ENCODE peak calls at places on chromosomes 2 and 18, in five cellular contexts. Z is sigmoid colon, I is heart left ventricle, W is suprapubic skin, Y is HepG2. T is an unnamed sample.

GRCh38 chr18:63586431-63586830 is 712 bp upstream of the SERPINB13 start:
- DNase-seq in Z (no peak), I (no peak), W (no peak), Y (no peak), T (no peak)

GRCh38 chr2:207505180-207505579 is 24.6 kb upstream of the CREB1 start:
- DNase-seq in Z (no peak), I (no peak), W (no peak), Y (no peak), T (no peak)

GRCh38 chr2:195612515-195613495 is 44.2 kb upstream of the SLC39A10 start:
- DNase-seq in Z (no peak), I (no peak), W (no peak), Y (peak; percentile 57), T (no peak)

GRCh38 chr2:189163889-189164288 is 15.7 kb downstream of the COL5A2 start:
- DNase-seq in Z (no peak), I (no peak), W (no peak), Y (no peak), T (no peak)

GRCh38 chr2:169118060-169118459 is 48.7 kb downstream of the DHRS9 start:
- DNase-seq in Z (no peak), I (no peak), W (no peak), Y (no peak), T (no peak)

GRCh38 chr2:111900859-111901258 is 2.5 kb downstream of the MERTK start:
- DNase-seq in Z (no peak), I (no peak), W (no peak), Y (peak; percentile 58), T (peak; percentile 36)

GRCh38 chr2:179686718-179687342 is 174.6 kb downstream of the ZNF385B start:
- DNase-seq in Z (no peak), I (no peak), W (no peak), Y (no peak), T (no peak)

GRCh38 chr2:15894459-15895144 is 45.7 kb upstream of the MYCN start:
- DNase-seq in Z (no peak), I (no peak), W (no peak), Y (no peak), T (no peak)

GRCh38 chr2:102391530-102391929 is 31.4 kb upstream of the IL18RAP start:
- DNase-seq in Z (no peak), I (no peak), W (no peak), Y (no peak), T (no peak)

GRCh38 chr2:60411295-60411694 is 142.2 kb downstream of the BCL11A start:
- DNase-seq in Z (no peak), I (no peak), W (no peak), Y (no peak), T (no peak)

GRCh38 chr2:213806125-213806726 is 522.0 kb downstream of the SPAG16 start:
- DNase-seq in Z (no peak), I (no peak), W (no peak), Y (peak; percentile 9), T (no peak)

GRCh38 chr2:200306719-200306968 is 151 bp downstream of the SPATS2L start:
- DNase-seq in Z (no peak), I (no peak), W (no peak), Y (no peak), T (no peak)

GRCh38 chr2:234495801-234496441 is 960 bp downstream of the ARL4C start:
- DNase-seq in Z (no peak), I (peak; percentile 44), W (peak; percentile 73), Y (no peak), T (peak; percentile 39)

GRCh38 chr2:206212673-206213513 is 53.2 kb downstream of the EEF1B2 start:
- DNase-seq in Z (no peak), I (no peak), W (no peak), Y (no peak), T (no peak)

GRCh38 chr2:161199885-161200284 is 39.7 kb downstream of the TANK start:
- DNase-seq in Z (no peak), I (no peak), W (no peak), Y (no peak), T (no peak)

GRCh38 chr2:15602393-15602792 is 10.7 kb downstream of the DDX1 start:
- DNase-seq in Z (no peak), I (no peak), W (no peak), Y (no peak), T (no peak)

GRCh38 chr2:196718394-196718793 is 78.9 kb downstream of the CCDC150 start:
- DNase-seq in Z (no peak), I (no peak), W (no peak), Y (no peak), T (no peak)

GRCh38 chr18:26863122-26863879 is 2.2 kb downstream of the AQP4 start:
- DNase-seq in Z (peak; percentile 62), I (peak; percentile 88), W (no peak), Y (no peak), T (peak; percentile 92)

GRCh38 chr2:237662671-237663093 is 35.3 kb downstream of the LRRFIP1 start:
- DNase-seq in Z (peak; percentile 98), I (peak; percentile 87), W (peak; percentile 98), Y (peak; percentile 71), T (peak; percentile 96)

GRCh38 chr18:69951182-69951581 is 3.5 kb upstream of the CD226 start:
- DNase-seq in Z (no peak), I (no peak), W (no peak), Y (peak; percentile 9), T (no peak)

GRCh38 chr2:134727385-134727784 is 8.6 kb upstream of the TMEM163 start:
- DNase-seq in Z (no peak), I (no peak), W (no peak), Y (no peak), T (no peak)

GRCh38 chr18:9918016-9918680 is 4.3 kb downstream of the VAPA start:
- DNase-seq in Z (no peak), I (no peak), W (no peak), Y (peak; percentile 56), T (no peak)

GRCh38 chr2:195642027-195642676 is 14.9 kb upstream of the SLC39A10 start:
- DNase-seq in Z (no peak), I (no peak), W (no peak), Y (no peak), T (no peak)

GRCh38 chr18:55861266-55861665 is 273.3 kb upstream of the TCF4 start:
- DNase-seq in Z (no peak), I (no peak), W (no peak), Y (no peak), T (no peak)

GRCh38 chr2:150620371-150620770 is 132.9 kb upstream of the RND3 start:
- DNase-seq in Z (no peak), I (no peak), W (no peak), Y (no peak), T (no peak)

GRCh38 chr2:150619607-150620330 is 132.3 kb upstream of the RND3 start:
- DNase-seq in Z (no peak), I (no peak), W (no peak), Y (no peak), T (no peak)

GRCh38 chr2:150617351-150617750 is 129.9 kb upstream of the RND3 start:
- DNase-seq in Z (no peak), I (no peak), W (no peak), Y (no peak), T (no peak)

GRCh38 chr2:150620860-150621259 is 133.4 kb upstream of the RND3 start:
- DNase-seq in Z (no peak), I (no peak), W (no peak), Y (no peak), T (no peak)

DNA sequence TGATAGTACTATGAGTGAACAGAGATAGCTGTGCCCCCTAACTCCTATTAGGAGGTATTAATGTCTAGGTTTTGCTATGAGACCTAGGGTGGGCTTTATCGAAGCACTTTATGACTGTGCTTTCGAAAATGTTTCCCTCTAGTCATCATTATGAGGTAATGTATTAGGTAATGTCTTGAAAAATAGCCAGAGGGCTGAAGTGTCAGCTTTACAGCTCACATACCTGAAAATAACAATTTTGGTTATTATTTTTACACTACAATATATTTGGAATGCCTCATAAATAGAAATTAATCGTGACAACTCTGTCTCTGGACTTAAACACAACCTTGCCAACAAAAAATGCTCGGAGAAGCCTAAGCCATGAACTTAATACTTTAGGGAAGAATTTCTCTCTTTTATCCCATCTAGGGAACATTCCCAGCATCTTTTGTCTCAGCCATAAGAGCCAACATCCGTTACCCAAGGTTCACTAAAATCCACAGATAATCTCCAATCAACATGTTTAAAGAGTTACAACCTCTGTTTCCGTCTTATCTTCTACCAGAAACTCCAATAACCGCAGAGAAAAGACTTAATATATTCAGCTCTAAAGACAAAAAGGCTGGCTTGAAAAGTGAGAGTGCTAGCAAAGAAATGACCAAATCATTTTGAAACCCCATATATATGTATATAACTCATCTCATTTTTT is 130.9 kb upstream of the RND3 start:
- DNase-seq in Z (no peak), I (no peak), W (no peak), Y (no peak), T (no peak)
- H3K27ac ChIP-seq in Z (no peak overlapping the region), I (peak overlapping the region; percentile 5), W (no peak overlapping the region), Y (no peak overlapping the region), T (no peak overlapping the region)

GRCh38 chr2:68732533-68732932 is 2.1 kb upstream of the ARHGAP25 start:
- DNase-seq in Z (no peak), I (no peak), W (no peak), Y (no peak), T (no peak)
- TF ChIP-seq POLR2A in Z (no peak), I (no peak), W (no peak), Y (no peak), T (no peak)

GRCh38 chr2:86082768-86083167 is 22.9 kb downstream of the POLR1A start:
- DNase-seq in Z (no peak), I (no peak), W (no peak), Y (no peak), T (no peak)

GRCh38 chr2:86074811-86075210 is 30.9 kb downstream of the POLR1A start:
- DNase-seq in Z (no peak), I (no peak), W (no peak), Y (no peak), T (no peak)

GRCh38 chr2:86081724-86082123 is 24.0 kb downstream of the POLR1A start:
- DNase-seq in Z (no peak), I (no peak), W (no peak), Y (no peak), T (no peak)

GRCh38 chr2:86078801-86079545 is 26.7 kb downstream of the POLR1A start:
- DNase-seq in Z (no peak), I (no peak), W (no peak), Y (no peak), T (peak; percentile 34)

GRCh38 chr2:86079981-86080911 is 25.4 kb downstream of the POLR1A start:
- DNase-seq in Z (peak; percentile 87), I (peak; percentile 86), W (peak; percentile 88), Y (peak; percentile 44), T (peak; percentile 86)
- H3K27ac ChIP-seq in Z (no peak overlapping the region), I (no peak overlapping the region), W (no peak overlapping the region), Y (peak overlapping the region; percentile 6), T (no peak overlapping the region)

GRCh38 chr2:129585760-129586159 is 393.7 kb upstream of the RAB6C start:
- DNase-seq in Z (no peak), I (no peak), W (no peak), Y (no peak), T (no peak)
- TF ChIP-seq POLR2A in Z (no peak), I (no peak), W (no peak), Y (no peak), T (no peak)

GRCh38 chr2:147026664-147027278 is 818.1 kb upstream of the ACVR2A start:
- DNase-seq in Z (no peak), I (no peak), W (no peak), Y (no peak), T (no peak)
- H3K27ac ChIP-seq in Z (no peak overlapping the region), I (no peak overlapping the region), W (no peak overlapping the region), Y (no peak overlapping the region), T (no peak overlapping the region)

GRCh38 chr2:20561703-20562454 is 89.0 kb downstream of the HS1BP3 start:
- DNase-seq in Z (no peak), I (no peak), W (no peak), Y (no peak), T (no peak)
- TF ChIP-seq POLR2A in Z (no peak), I (no peak), W (no peak), Y (no peak), T (no peak)

GRCh38 chr2:7016884-7017283 is 99.7 kb downstream of the RNF144A start:
- DNase-seq in Z (no peak), I (no peak), W (no peak), Y (no peak), T (no peak)
- H3K27ac ChIP-seq in Z (peak overlapping the region; percentile 50), I (no peak overlapping the region), W (no peak overlapping the region), Y (no peak overlapping the region), T (no peak overlapping the region)